ENCODE peak calls at places on chromosomes 5 and 9, in four cellular contexts. One of them, this sample, is unnamed.

GRCh38 chr9:36207546-36208012 is 16.9 kb downstream of the CLTA start:
- DNase-seq in effector memory CD4-positive, alpha-beta T cell: no peak
- DNase-seq in adrenal gland: no peak
- DNase-seq in ascending aorta: no peak
- DNase-seq in this sample: no peak

GRCh38 chr5:92641031-92641962 is 939.7 kb downstream of the NR2F1-AS1 start:
- DNase-seq in effector memory CD4-positive, alpha-beta T cell: no peak
- DNase-seq in adrenal gland: peak; percentile 21
- DNase-seq in ascending aorta: no peak
- DNase-seq in this sample: no peak

GRCh38 chr5:170329524-170329923 is 31.9 kb upstream of the LCP2 start:
- DNase-seq in effector memory CD4-positive, alpha-beta T cell: no peak
- DNase-seq in adrenal gland: no peak
- DNase-seq in ascending aorta: no peak
- DNase-seq in this sample: no peak

GRCh38 chr9:33106827-33107621 is 30.6 kb upstream of the SMU1 start:
- DNase-seq in effector memory CD4-positive, alpha-beta T cell: no peak
- DNase-seq in adrenal gland: peak; percentile 62
- DNase-seq in ascending aorta: peak; percentile 77
- DNase-seq in this sample: no peak

GRCh38 chr5:73437126-73438047 is 11.2 kb downstream of the FOXD1 start:
- DNase-seq in effector memory CD4-positive, alpha-beta T cell: no peak
- DNase-seq in adrenal gland: no peak
- DNase-seq in ascending aorta: peak; percentile 79
- DNase-seq in this sample: no peak

GRCh38 chr9:123651273-123651672 is 278.7 kb downstream of the DENND1A start:
- DNase-seq in effector memory CD4-positive, alpha-beta T cell: no peak
- DNase-seq in adrenal gland: no peak
- DNase-seq in ascending aorta: no peak
- DNase-seq in this sample: no peak

GRCh38 chr5:58770131-58770530 is 187.3 kb downstream of the RAB3C start:
- DNase-seq in effector memory CD4-positive, alpha-beta T cell: no peak
- DNase-seq in adrenal gland: no peak
- DNase-seq in ascending aorta: no peak
- DNase-seq in this sample: no peak

GRCh38 chr5:147226512-147226911 is 8.3 kb upstream of the STK32A start:
- DNase-seq in effector memory CD4-positive, alpha-beta T cell: no peak
- DNase-seq in adrenal gland: no peak
- DNase-seq in ascending aorta: no peak
- DNase-seq in this sample: no peak

GRCh38 chr5:98770911-98771322 is 2.5 kb upstream of the RGMB start:
- DNase-seq in effector memory CD4-positive, alpha-beta T cell: no peak
- DNase-seq in adrenal gland: no peak
- DNase-seq in ascending aorta: no peak
- DNase-seq in this sample: no peak

GRCh38 chr9:123044556-123044955 is 11.1 kb downstream of the GPR21 start:
- DNase-seq in effector memory CD4-positive, alpha-beta T cell: no peak
- DNase-seq in adrenal gland: no peak
- DNase-seq in ascending aorta: no peak
- DNase-seq in this sample: no peak

GRCh38 chr5:159038907-159039306 is 60.8 kb downstream of the EBF1 start:
- DNase-seq in effector memory CD4-positive, alpha-beta T cell: no peak
- DNase-seq in adrenal gland: no peak
- DNase-seq in ascending aorta: peak; percentile 75
- DNase-seq in this sample: no peak

GRCh38 chr5:73654171-73654811 is 28.3 kb downstream of the ARHGEF28 start:
- DNase-seq in effector memory CD4-positive, alpha-beta T cell: no peak
- DNase-seq in adrenal gland: peak; percentile 42
- DNase-seq in ascending aorta: no peak
- DNase-seq in this sample: no peak

GRCh38 chr5:81506900-81507588 is 113.1 kb upstream of the ACOT12 start:
- DNase-seq in effector memory CD4-positive, alpha-beta T cell: peak; percentile 4
- DNase-seq in adrenal gland: peak; percentile 68
- DNase-seq in ascending aorta: peak; percentile 83
- DNase-seq in this sample: peak; percentile 68

DNA sequence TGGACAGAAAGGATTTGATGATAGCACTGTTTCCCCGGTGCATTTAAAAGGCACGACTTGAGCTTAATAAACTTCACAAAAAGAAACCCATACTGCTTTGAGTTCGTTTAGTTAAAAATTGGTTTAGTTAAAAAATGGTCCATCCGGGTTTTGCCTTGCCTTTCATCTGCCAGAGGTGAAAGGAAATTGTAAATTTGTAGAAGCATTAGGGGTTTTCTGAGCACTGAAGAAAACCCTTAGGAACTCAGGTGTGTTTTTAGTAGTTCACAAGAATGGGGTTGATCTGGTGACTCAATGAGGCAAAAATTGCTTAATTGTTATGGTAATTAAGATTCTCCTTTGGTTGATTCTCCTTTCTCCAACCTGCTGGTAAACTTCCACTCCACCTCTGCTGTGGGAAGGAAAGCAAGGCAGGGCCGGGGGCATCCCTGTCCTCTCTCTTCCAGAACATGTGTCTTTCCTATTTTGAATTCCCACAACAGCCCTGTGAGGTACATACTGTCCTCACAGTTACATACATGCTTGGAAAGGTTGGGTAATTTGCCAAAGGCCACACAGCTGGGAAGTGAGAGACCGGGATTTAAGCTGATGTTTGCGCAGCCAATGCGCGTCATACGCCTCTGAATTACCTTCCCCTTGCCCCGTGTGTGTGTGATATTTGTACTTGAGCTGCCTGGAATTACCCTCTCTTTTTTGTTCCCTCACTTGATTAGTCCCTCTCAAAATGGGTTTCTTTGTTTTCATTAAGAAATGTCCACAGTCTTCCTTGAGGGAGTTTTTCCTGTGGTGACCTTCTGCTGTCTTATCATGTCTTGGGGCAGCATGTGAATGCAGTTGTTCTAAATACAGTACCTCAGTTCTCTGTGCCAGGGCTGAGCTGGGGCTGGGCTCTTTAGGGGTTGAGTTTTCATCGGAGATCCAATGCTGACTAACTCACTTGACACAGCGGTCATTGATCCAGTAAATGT is 94.4 kb downstream of the ARHGAP26 start:
- DNase-seq in effector memory CD4-positive, alpha-beta T cell: no peak
- DNase-seq in adrenal gland: no peak
- DNase-seq in ascending aorta: no peak
- DNase-seq in this sample: no peak
- H3K4me3 ChIP-seq in effector memory CD4-positive, alpha-beta T cell: no peak overlapping the region
- H3K4me3 ChIP-seq in adrenal gland: no peak overlapping the region
- H3K4me3 ChIP-seq in ascending aorta: no peak overlapping the region
- H3K4me3 ChIP-seq in this sample: no peak overlapping the region

GRCh38 chr5:152285764-152286163 is 119.3 kb downstream of the NMUR2 start:
- DNase-seq in effector memory CD4-positive, alpha-beta T cell: no peak
- DNase-seq in adrenal gland: no peak
- DNase-seq in ascending aorta: no peak
- DNase-seq in this sample: no peak
- H3K4me3 ChIP-seq in effector memory CD4-positive, alpha-beta T cell: no peak overlapping the region
- H3K4me3 ChIP-seq in adrenal gland: no peak overlapping the region
- H3K4me3 ChIP-seq in ascending aorta: no peak overlapping the region
- H3K4me3 ChIP-seq in this sample: no peak overlapping the region

DNA sequence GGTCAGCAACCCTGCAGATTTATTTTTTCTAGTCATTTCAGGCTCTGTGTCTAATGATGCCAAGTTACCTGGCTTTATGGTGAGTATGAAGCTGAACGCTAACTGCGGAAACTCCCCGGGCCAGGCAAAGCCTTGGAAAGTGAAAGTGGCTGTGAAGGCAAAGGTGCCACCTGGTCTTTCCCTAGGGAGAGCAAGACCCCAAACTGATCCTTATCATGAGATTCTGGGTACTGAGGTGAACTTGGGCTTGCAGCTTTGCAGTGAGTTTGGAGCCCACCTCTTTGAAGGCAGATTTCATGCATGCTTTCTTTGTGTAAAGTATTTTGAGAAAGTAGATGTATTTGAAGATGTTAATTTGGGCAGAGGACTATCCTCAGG is 63.3 kb downstream of the CARTPT start:
- DNase-seq in effector memory CD4-positive, alpha-beta T cell: no peak
- DNase-seq in adrenal gland: no peak
- DNase-seq in ascending aorta: no peak
- DNase-seq in this sample: peak; percentile 69
- H3K4me3 ChIP-seq in effector memory CD4-positive, alpha-beta T cell: no peak overlapping the region
- H3K4me3 ChIP-seq in adrenal gland: no peak overlapping the region
- H3K4me3 ChIP-seq in ascending aorta: peak overlapping the region; percentile 41
- H3K4me3 ChIP-seq in this sample: no peak overlapping the region

DNA sequence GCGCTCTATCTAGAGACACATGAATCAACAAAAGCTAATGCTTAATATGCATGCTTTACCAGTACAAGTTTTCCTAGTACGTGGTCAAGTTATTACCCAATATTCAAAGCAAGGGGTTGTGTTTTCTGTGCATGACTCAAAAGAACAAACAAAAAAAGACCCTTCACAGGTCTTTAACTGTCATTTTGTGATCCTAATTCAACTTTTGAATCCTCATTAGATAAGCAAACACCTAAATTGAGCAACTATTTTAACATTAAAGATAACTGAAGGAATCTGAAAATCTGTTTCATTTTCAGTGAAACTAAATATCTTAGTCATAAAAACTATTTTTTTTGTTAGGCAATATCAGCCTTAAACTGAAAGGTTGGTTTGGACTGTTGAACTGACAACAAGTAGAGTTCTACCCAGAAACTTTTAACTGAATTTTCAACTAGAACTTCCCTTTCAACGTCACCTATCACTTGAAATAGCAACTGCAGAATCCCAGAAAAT is 12.5 kb downstream of the ST8SIA4 start:
- DNase-seq in effector memory CD4-positive, alpha-beta T cell: no peak
- DNase-seq in adrenal gland: no peak
- DNase-seq in ascending aorta: no peak
- DNase-seq in this sample: no peak
- H3K4me3 ChIP-seq in effector memory CD4-positive, alpha-beta T cell: peak overlapping the region; percentile 23
- H3K4me3 ChIP-seq in adrenal gland: no peak overlapping the region
- H3K4me3 ChIP-seq in ascending aorta: no peak overlapping the region
- H3K4me3 ChIP-seq in this sample: peak overlapping the region; percentile 16

GRCh38 chr9:19460258-19460657 is 51.4 kb downstream of the ACER2 start:
- DNase-seq in effector memory CD4-positive, alpha-beta T cell: no peak
- DNase-seq in adrenal gland: no peak
- DNase-seq in ascending aorta: no peak
- DNase-seq in this sample: no peak

GRCh38 chr9:19456996-19457693 is 48.3 kb downstream of the ACER2 start:
- DNase-seq in effector memory CD4-positive, alpha-beta T cell: peak; percentile 56
- DNase-seq in adrenal gland: peak; percentile 75
- DNase-seq in ascending aorta: peak; percentile 86
- DNase-seq in this sample: peak; percentile 72

GRCh38 chr9:19461135-19461534 is 52.3 kb downstream of the ACER2 start:
- DNase-seq in effector memory CD4-positive, alpha-beta T cell: no peak
- DNase-seq in adrenal gland: no peak
- DNase-seq in ascending aorta: no peak
- DNase-seq in this sample: no peak

GRCh38 chr9:19457694-19458009 is 48.8 kb downstream of the ACER2 start:
- DNase-seq in effector memory CD4-positive, alpha-beta T cell: no peak
- DNase-seq in adrenal gland: no peak
- DNase-seq in ascending aorta: no peak
- DNase-seq in this sample: no peak
- H3K4me3 ChIP-seq in effector memory CD4-positive, alpha-beta T cell: no peak overlapping the region
- H3K4me3 ChIP-seq in adrenal gland: no peak overlapping the region
- H3K4me3 ChIP-seq in ascending aorta: peak overlapping the region; percentile 6
- H3K4me3 ChIP-seq in this sample: no peak overlapping the region

This sample was measured in DND-41.